ENCODE peak calls at places on chromosomes 2 and 18, in five cellular contexts. H, J, T, S and X are unnamed samples.

GRCh38 chr2:154370873-154371272 is 327.6 kb upstream of the KCNJ3 start:
- DNase-seq in T (no peak), J (no peak), S (no peak), H (no peak), X (no peak)

GRCh38 chr2:191026377-191026776 is 12.4 kb upstream of the STAT1 start:
- DNase-seq in T (no peak), H (no peak), J (no peak), S (no peak), X (no peak)

GRCh38 chr2:168545439-168546082 is 89.5 kb downstream of the CERS6 start:
- DNase-seq in S (peak; percentile 27), H (no peak), T (no peak), J (peak; percentile 52), X (peak; percentile 88)

GRCh38 chr2:111897924-111898702 is at the start of gene MERTK:
- DNase-seq in J (no peak), T (peak; percentile 96), H (peak; percentile 81), S (peak; percentile 79), X (peak; percentile 65)

GRCh38 chr2:232937278-232937906 is 67.3 kb downstream of the SNORC start:
- DNase-seq in J (no peak), S (no peak), T (no peak), H (no peak), X (peak; percentile 66)

GRCh38 chr2:195660265-195660890 is 3.4 kb downstream of the SLC39A10 start:
- DNase-seq in H (peak; percentile 71), T (peak; percentile 83), J (peak; percentile 45), S (peak; percentile 82), X (peak; percentile 34)

GRCh38 chr18:10953672-10954071 is 195.7 kb downstream of the PIEZO2 start:
- DNase-seq in S (no peak), T (no peak), J (no peak), H (no peak), X (no peak)

GRCh38 chr2:67215214-67215613 is 181.9 kb upstream of the ETAA1 start:
- DNase-seq in S (peak; percentile 37), H (peak; percentile 58), J (peak; percentile 17), T (peak; percentile 91), X (peak; percentile 19)

GRCh38 chr18:74930616-74931015 is 278.3 kb downstream of the PTGR3 start:
- DNase-seq in T (no peak), J (no peak), H (no peak), S (no peak), X (no peak)

GRCh38 chr2:17814601-17815000 is 1.7 kb upstream of the MSGN1 start:
- DNase-seq in T (no peak), J (no peak), S (no peak), H (no peak), X (no peak)

GRCh38 chr2:234677758-234678538 is 181.1 kb upstream of the ARL4C start:
- DNase-seq in H (no peak), J (no peak), T (no peak), S (no peak), X (peak; percentile 31)

GRCh38 chr18:26185267-26185666 is 41.0 kb upstream of the TAF4B start:
- DNase-seq in T (peak; percentile 54), J (no peak), H (no peak), S (no peak), X (no peak)

GRCh38 chr2:205284323-205284722 is 398.0 kb upstream of the NRP2 start:
- DNase-seq in H (no peak), J (no peak), S (no peak), T (no peak), X (no peak)